ENCODE peak calls at places on chromosomes 7 and 10, in six cellular contexts. One of them, this sample, is unnamed.

GRCh38 chr7:22726345-22726848 is 603 bp upstream of the IL6 start:
- DNase-seq in H9: peak
- DNase-seq in mesendoderm: peak
- DNase-seq in IMR-90: peak
- DNase-seq in neuronal stem cell: peak
- DNase-seq in H1: no peak
- DNase-seq in this sample: peak

GRCh38 chr7:93544686-93545085 is 29.8 kb downstream of the CALCR start:
- DNase-seq in H9: no peak
- DNase-seq in mesendoderm: no peak
- DNase-seq in IMR-90: no peak
- DNase-seq in neuronal stem cell: no peak
- DNase-seq in H1: no peak
- DNase-seq in this sample: no peak

GRCh38 chr7:3559178-3559765 is 258.2 kb downstream of the SDK1 start:
- DNase-seq in H9: no peak
- DNase-seq in mesendoderm: no peak
- DNase-seq in IMR-90: peak
- DNase-seq in neuronal stem cell: no peak
- DNase-seq in H1: no peak
- DNase-seq in this sample: peak

GRCh38 chr10:69428138-69428537 is 11.4 kb upstream of the TACR2 start:
- DNase-seq in H9: no peak
- DNase-seq in mesendoderm: no peak
- DNase-seq in IMR-90: no peak
- DNase-seq in neuronal stem cell: no peak
- DNase-seq in H1: no peak
- DNase-seq in this sample: no peak

GRCh38 chr10:52752801-52753437 is 19.7 kb downstream of the MBL2 start:
- DNase-seq in H9: no peak
- DNase-seq in mesendoderm: no peak
- DNase-seq in IMR-90: no peak
- DNase-seq in neuronal stem cell: no peak
- DNase-seq in H1: no peak
- DNase-seq in this sample: no peak

GRCh38 chr7:90412458-90413184 is 9.4 kb downstream of the CLDN12 start:
- DNase-seq in H9: peak
- DNase-seq in mesendoderm: peak
- DNase-seq in IMR-90: no peak
- DNase-seq in neuronal stem cell: no peak
- DNase-seq in H1: no peak
- DNase-seq in this sample: no peak

GRCh38 chr7:22452142-22452763 is 47.7 kb downstream of the STEAP1B start:
- DNase-seq in H9: peak
- DNase-seq in mesendoderm: peak
- DNase-seq in IMR-90: no peak
- DNase-seq in neuronal stem cell: peak
- DNase-seq in H1: peak
- DNase-seq in this sample: peak

GRCh38 chr7:15554081-15554480 is 7.7 kb downstream of the AGMO start:
- DNase-seq in H9: no peak
- DNase-seq in mesendoderm: no peak
- DNase-seq in IMR-90: peak
- DNase-seq in neuronal stem cell: no peak
- DNase-seq in H1: no peak
- DNase-seq in this sample: peak

GRCh38 chr7:108299251-108300014 is 156.8 kb downstream of the NRCAM start:
- DNase-seq in H9: no peak
- DNase-seq in mesendoderm: no peak
- DNase-seq in IMR-90: no peak
- DNase-seq in neuronal stem cell: no peak
- DNase-seq in H1: no peak
- DNase-seq in this sample: no peak

GRCh38 chr10:51427758-51428157 is 271.6 kb downstream of the CSTF2T start:
- DNase-seq in H9: no peak
- DNase-seq in mesendoderm: no peak
- DNase-seq in IMR-90: peak
- DNase-seq in neuronal stem cell: no peak
- DNase-seq in H1: no peak
- DNase-seq in this sample: no peak

GRCh38 chr10:5992398-5992797 is 15.1 kb upstream of the IL15RA start:
- DNase-seq in H9: no peak
- DNase-seq in mesendoderm: no peak
- DNase-seq in IMR-90: no peak
- DNase-seq in neuronal stem cell: no peak
- DNase-seq in H1: no peak
- DNase-seq in this sample: no peak

GRCh38 chr7:34158754-34159153 is 253.4 kb downstream of the BMPER start:
- DNase-seq in H9: peak
- DNase-seq in mesendoderm: peak
- DNase-seq in IMR-90: peak
- DNase-seq in neuronal stem cell: no peak
- DNase-seq in H1: peak
- DNase-seq in this sample: no peak

DNA sequence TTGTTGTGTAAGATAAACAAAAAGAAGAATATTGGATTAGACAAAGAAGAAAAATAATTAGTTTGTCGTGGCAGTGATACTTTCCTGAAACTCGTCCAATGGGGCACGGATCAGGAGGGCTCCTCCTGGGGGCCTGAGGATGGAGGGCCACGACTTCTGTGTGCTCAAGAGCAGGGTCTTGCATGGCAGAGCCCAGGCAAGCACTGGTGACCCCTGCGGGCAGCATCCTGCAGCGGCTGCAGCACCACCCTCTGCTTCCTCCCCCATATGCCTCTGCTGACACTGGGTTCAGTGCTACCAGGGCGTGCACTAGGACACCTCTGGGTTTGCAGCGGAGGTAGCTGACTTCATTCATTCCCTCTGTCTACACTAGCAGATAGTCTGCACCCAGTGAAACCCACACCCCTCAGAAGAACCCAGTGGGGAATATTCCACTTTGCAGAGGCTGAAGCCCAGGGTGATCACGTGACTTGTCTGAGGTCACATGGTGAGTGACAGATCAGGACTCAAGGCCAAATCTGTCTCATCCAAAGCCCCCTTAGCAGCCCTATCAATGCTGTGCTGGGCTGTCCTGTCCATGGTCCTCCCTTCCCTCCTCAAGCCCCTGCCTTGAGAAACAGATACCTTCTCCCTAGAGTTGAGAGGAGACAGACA is 375.5 kb downstream of the TCERG1L start:
- DNase-seq in H9: peak
- DNase-seq in mesendoderm: peak
- DNase-seq in IMR-90: no peak
- DNase-seq in neuronal stem cell: no peak
- DNase-seq in H1: no peak
- DNase-seq in this sample: no peak
- H3K18ac ChIP-seq in H9: no peak
- H3K18ac ChIP-seq in mesendoderm: no peak
- H3K18ac ChIP-seq in IMR-90: no peak
- H3K18ac ChIP-seq in neuronal stem cell: peak
- H3K18ac ChIP-seq in H1: no peak
- H3K18ac ChIP-seq in this sample: no peak

DNA sequence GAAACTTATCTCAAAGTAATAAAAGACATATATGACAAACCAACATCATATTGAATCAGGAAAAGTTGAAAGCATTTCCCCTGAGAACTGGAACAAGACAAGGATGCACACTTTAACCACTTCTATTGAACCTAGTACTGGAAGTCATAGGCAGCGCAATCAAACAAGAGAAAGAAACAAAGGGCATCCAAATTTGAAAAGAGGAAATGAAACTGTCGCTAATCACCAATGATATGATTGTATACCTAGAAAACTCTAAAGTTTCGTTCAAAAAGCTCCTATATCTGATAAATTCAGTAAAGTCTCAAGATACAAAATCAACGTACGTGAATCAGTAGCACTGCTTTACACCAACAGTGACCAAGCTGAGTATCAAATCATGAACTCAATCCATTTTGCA is 137.7 kb upstream of the TEX47 start:
- DNase-seq in H9: no peak
- DNase-seq in mesendoderm: no peak
- DNase-seq in IMR-90: no peak
- DNase-seq in neuronal stem cell: no peak
- DNase-seq in H1: no peak
- DNase-seq in this sample: no peak
- H2BK15ac ChIP-seq in H9: no peak
- H2BK15ac ChIP-seq in mesendoderm: no peak
- H2BK15ac ChIP-seq in IMR-90: no peak
- H2BK15ac ChIP-seq in neuronal stem cell: no peak
- H2BK15ac ChIP-seq in H1: no peak
- H2BK15ac ChIP-seq in this sample: no peak

GRCh38 chr10:119596537-119597404 is at the start of gene TIAL1:
- DNase-seq in H9: peak
- DNase-seq in mesendoderm: peak
- DNase-seq in IMR-90: peak
- DNase-seq in neuronal stem cell: peak
- DNase-seq in H1: peak
- DNase-seq in this sample: peak
- H3K18ac ChIP-seq in H9: peak
- H3K18ac ChIP-seq in mesendoderm: peak
- H3K18ac ChIP-seq in IMR-90: peak
- H3K18ac ChIP-seq in neuronal stem cell: peak
- H3K18ac ChIP-seq in H1: peak
- H3K18ac ChIP-seq in this sample: peak

GRCh38 chr10:4687397-4687796 is 138.6 kb upstream of the AKR1E2 start:
- DNase-seq in H9: no peak
- DNase-seq in mesendoderm: no peak
- DNase-seq in IMR-90: no peak
- DNase-seq in neuronal stem cell: no peak
- DNase-seq in H1: no peak
- DNase-seq in this sample: no peak
- H2BK15ac ChIP-seq in H9: no peak
- H2BK15ac ChIP-seq in mesendoderm: no peak
- H2BK15ac ChIP-seq in IMR-90: peak
- H2BK15ac ChIP-seq in neuronal stem cell: no peak
- H2BK15ac ChIP-seq in H1: no peak
- H2BK15ac ChIP-seq in this sample: no peak

GRCh38 chr7:28068811-28069216 is 111.8 kb downstream of the JAZF1 start:
- DNase-seq in H9: no peak
- DNase-seq in mesendoderm: no peak
- DNase-seq in IMR-90: peak
- DNase-seq in neuronal stem cell: no peak
- DNase-seq in H1: no peak
- DNase-seq in this sample: peak

GRCh38 chr7:28071570-28071969 is 109.0 kb downstream of the JAZF1 start:
- DNase-seq in H9: no peak
- DNase-seq in mesendoderm: no peak
- DNase-seq in IMR-90: no peak
- DNase-seq in neuronal stem cell: no peak
- DNase-seq in H1: no peak
- DNase-seq in this sample: no peak

GRCh38 chr7:28070311-28071055 is 110.1 kb downstream of the JAZF1 start:
- DNase-seq in H9: no peak
- DNase-seq in mesendoderm: no peak
- DNase-seq in IMR-90: no peak
- DNase-seq in neuronal stem cell: no peak
- DNase-seq in H1: no peak
- DNase-seq in this sample: no peak

GRCh38 chr7:28067171-28067570 is 113.4 kb downstream of the JAZF1 start:
- DNase-seq in H9: no peak
- DNase-seq in mesendoderm: no peak
- DNase-seq in IMR-90: no peak
- DNase-seq in neuronal stem cell: no peak
- DNase-seq in H1: no peak
- DNase-seq in this sample: no peak

GRCh38 chr7:28069788-28070187 is 110.8 kb downstream of the JAZF1 start:
- DNase-seq in H9: no peak
- DNase-seq in mesendoderm: no peak
- DNase-seq in IMR-90: peak
- DNase-seq in neuronal stem cell: no peak
- DNase-seq in H1: no peak
- DNase-seq in this sample: peak
- H3K18ac ChIP-seq in H9: no peak
- H3K18ac ChIP-seq in mesendoderm: no peak
- H3K18ac ChIP-seq in IMR-90: no peak
- H3K18ac ChIP-seq in neuronal stem cell: peak
- H3K18ac ChIP-seq in H1: no peak
- H3K18ac ChIP-seq in this sample: peak

GRCh38 chr10:3109633-3110032 is 42.3 kb downstream of the PFKP start:
- DNase-seq in H9: no peak
- DNase-seq in mesendoderm: no peak
- DNase-seq in IMR-90: no peak
- DNase-seq in neuronal stem cell: no peak
- DNase-seq in H1: no peak
- DNase-seq in this sample: no peak
- H2BK15ac ChIP-seq in H9: no peak
- H2BK15ac ChIP-seq in mesendoderm: no peak
- H2BK15ac ChIP-seq in IMR-90: no peak
- H2BK15ac ChIP-seq in neuronal stem cell: no peak
- H2BK15ac ChIP-seq in H1: no peak
- H2BK15ac ChIP-seq in this sample: no peak

GRCh38 chr7:135731131-135731530 is 3.1 kb upstream of the SLC13A4 start:
- DNase-seq in H9: no peak
- DNase-seq in mesendoderm: no peak
- DNase-seq in IMR-90: no peak
- DNase-seq in neuronal stem cell: no peak
- DNase-seq in H1: no peak
- DNase-seq in this sample: no peak

GRCh38 chr7:135729230-135729629 is 1.2 kb upstream of the SLC13A4 start:
- DNase-seq in H9: no peak
- DNase-seq in mesendoderm: no peak
- DNase-seq in IMR-90: no peak
- DNase-seq in neuronal stem cell: no peak
- DNase-seq in H1: no peak
- DNase-seq in this sample: no peak

GRCh38 chr7:135734343-135734689 is 6.3 kb upstream of the SLC13A4 start:
- DNase-seq in H9: no peak
- DNase-seq in mesendoderm: no peak
- DNase-seq in IMR-90: no peak
- DNase-seq in neuronal stem cell: no peak
- DNase-seq in H1: no peak
- DNase-seq in this sample: no peak

GRCh38 chr7:135736586-135737305 is 8.8 kb upstream of the SLC13A4 start:
- DNase-seq in H9: no peak
- DNase-seq in mesendoderm: no peak
- DNase-seq in IMR-90: no peak
- DNase-seq in neuronal stem cell: no peak
- DNase-seq in H1: no peak
- DNase-seq in this sample: no peak

DNA sequence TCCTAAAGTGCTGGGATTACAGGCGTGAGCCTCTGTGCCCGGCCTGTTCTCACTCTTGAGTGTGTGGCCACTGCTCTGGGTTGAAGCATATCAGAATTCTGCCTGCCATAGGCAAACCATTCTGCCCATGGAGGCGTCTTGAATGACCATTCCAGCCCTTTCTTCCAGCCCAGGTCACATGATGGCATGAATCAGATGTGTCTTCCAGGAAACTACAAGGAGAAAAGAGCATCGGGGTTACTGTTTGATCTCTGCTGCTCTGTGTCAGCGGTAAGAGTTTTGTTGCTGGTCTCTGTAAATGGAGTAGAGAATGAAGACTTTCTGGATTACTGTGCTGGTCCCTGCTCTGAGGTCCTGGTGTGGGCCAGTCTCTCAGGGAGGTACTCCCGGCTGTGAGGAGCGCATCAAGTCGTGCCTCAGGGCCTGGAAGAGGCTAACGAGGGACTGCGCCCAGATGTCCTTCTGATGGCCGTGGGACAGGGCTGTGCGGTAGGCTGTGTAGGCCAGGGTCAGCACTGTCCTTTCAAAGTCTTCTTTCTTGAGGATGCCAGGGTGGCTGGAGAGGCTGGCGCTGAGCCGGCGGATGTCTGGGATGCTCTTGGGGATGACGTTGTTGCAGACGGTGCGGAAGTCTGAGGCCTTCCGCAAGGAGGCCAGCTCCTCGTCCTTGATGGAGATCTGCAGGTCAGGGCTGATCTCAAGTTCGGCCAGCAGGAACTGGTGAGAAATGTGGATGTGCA is 5.8 kb upstream of the SLC13A4 start:
- DNase-seq in H9: no peak
- DNase-seq in mesendoderm: no peak
- DNase-seq in IMR-90: no peak
- DNase-seq in neuronal stem cell: no peak
- DNase-seq in H1: no peak
- DNase-seq in this sample: no peak
- H3K18ac ChIP-seq in H9: no peak
- H3K18ac ChIP-seq in mesendoderm: no peak
- H3K18ac ChIP-seq in IMR-90: no peak
- H3K18ac ChIP-seq in neuronal stem cell: no peak
- H3K18ac ChIP-seq in H1: peak
- H3K18ac ChIP-seq in this sample: no peak